ENCODE peak calls at places on chromosomes 1 and 21, in four cellular contexts. E is GM12878, N is K562, G is HepG2. A is an unnamed sample.

GRCh38 chr1:2617981-2618470 is 14.8 kb downstream of the MMEL1 start:
- DNase-seq in E (no peak), G (no peak), N (no peak), A (no peak)

GRCh38 chr1:98292994-98293393 is 368.5 kb upstream of the SNX7 start:
- DNase-seq in E (no peak), G (no peak), N (no peak), A (no peak)

GRCh38 chr1:167145965-167146364 is 52.1 kb downstream of the STYXL2 start:
- DNase-seq in E (no peak), N (no peak), G (no peak), A (no peak)

GRCh38 chr1:50354813-50355212 is 68.4 kb downstream of the DMRTA2 start:
- DNase-seq in E (no peak), G (no peak), N (no peak), A (no peak)

GRCh38 chr21:23026878-23027277 is 2028.7 kb downstream of the NCAM2 start:
- DNase-seq in N (no peak), G (no peak), E (no peak), A (no peak)

GRCh38 chr1:227793079-227793947 is 22.2 kb upstream of the PRSS38 start:
- DNase-seq in N (peak; percentile 6), G (no peak), E (no peak), A (peak; percentile 4)

GRCh38 chr21:34881894-34882371 is 167.2 kb downstream of the RUNX1 start:
- DNase-seq in E (no peak), G (no peak), N (no peak), A (no peak)

GRCh38 chr1:170623171-170623570 is 40.8 kb upstream of the PRRX1 start:
- DNase-seq in E (no peak), G (no peak), N (no peak), A (no peak)

GRCh38 chr1:167227934-167228378 is 7.3 kb downstream of the POU2F1 start:
- DNase-seq in E (no peak), N (peak; percentile 38), G (peak; percentile 35), A (no peak)

GRCh38 chr1:243917863-243918565 is 68.0 kb upstream of the AKT3 start:
- DNase-seq in G (no peak), E (no peak), N (no peak), A (no peak)

GRCh38 chr1:28139033-28139712 is 37.3 kb downstream of the PTAFR start:
- DNase-seq in E (no peak), N (peak; percentile 8), G (no peak), A (no peak)

GRCh38 chr1:47623174-47623940 is 185.5 kb downstream of the FOXD2 start:
- DNase-seq in N (no peak), G (no peak), E (no peak), A (no peak)

GRCh38 chr1:29875557-29876028 is 639.3 kb downstream of the PTPRU start:
- DNase-seq in N (no peak), E (no peak), G (no peak), A (no peak)

GRCh38 chr1:32388641-32389040 is 5.6 kb downstream of the BSDC1 start:
- DNase-seq in G (no peak), E (no peak), N (no peak), A (no peak)

GRCh38 chr1:41319106-41319755 is 42.0 kb upstream of the FOXO6 start:
- DNase-seq in G (no peak), E (no peak), N (no peak), A (no peak)
- TF ChIP-seq FOXM1 in G (no peak), E (no peak), N (no peak), A (no peak)

GRCh38 chr1:17914987-17915386 is 159.9 kb downstream of the ACTL8 start:
- DNase-seq in E (no peak), N (no peak), G (no peak), A (no peak)
- TF ChIP-seq BHLHE40 in E (no peak), N (no peak), G (no peak), A (no peak)

DNA sequence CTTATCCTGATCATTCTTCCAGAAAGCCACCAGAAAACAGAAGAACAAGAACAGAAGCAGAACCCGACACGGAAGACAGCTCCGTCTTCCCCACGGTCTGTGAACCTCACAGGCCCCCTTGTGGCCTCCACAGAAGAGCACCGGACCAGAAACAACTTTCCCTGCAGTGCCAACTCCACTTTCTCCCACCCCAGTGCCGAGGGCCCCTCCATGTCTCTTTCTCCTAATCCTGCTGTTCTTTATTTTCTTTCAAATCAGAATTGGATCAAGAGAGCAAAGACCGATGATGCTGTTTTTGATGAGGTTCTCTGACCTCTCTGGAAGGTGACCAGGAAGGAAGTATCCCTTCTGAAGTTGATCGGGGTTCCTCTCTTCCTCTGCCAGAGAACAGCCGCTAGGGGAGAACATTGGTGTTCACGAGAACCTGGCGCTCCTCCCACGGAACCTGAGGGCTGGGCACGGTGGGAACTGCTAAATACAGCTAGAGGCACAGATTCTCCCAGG is 58.9 kb upstream of the CTTNBP2NL start:
- DNase-seq in N (peak; percentile 67), E (no peak), G (peak; percentile 13), A (peak; percentile 62)
- TF ChIP-seq FOXM1 in N (no peak), E (no peak), G (no peak), A (no peak)

GRCh38 chr1:160577661-160578060 is 1.6 kb downstream of the CD84 start:
- DNase-seq in E (no peak), N (no peak), G (no peak), A (no peak)

GRCh38 chr1:160576430-160576829 is 2.9 kb downstream of the CD84 start:
- DNase-seq in E (no peak), G (no peak), N (no peak), A (no peak)

GRCh38 chr1:160576866-160577265 is 2.4 kb downstream of the CD84 start:
- DNase-seq in G (no peak), E (no peak), N (no peak), A (no peak)

GRCh38 chr1:160578175-160578693 is 1.1 kb downstream of the CD84 start:
- DNase-seq in E (no peak), N (no peak), G (no peak), A (no peak)

GRCh38 chr1:160575112-160575664 is 4.1 kb downstream of the CD84 start:
- DNase-seq in N (peak; percentile 30), E (no peak), G (no peak), A (no peak)
- TF ChIP-seq BHLHE40 in N (no peak), E (no peak), G (no peak), A (no peak)

GRCh38 chr1:232114985-232115384 is 488.4 kb downstream of the DISC1 start:
- DNase-seq in E (no peak), N (no peak), G (no peak), A (no peak)
- TF ChIP-seq FOXM1 in E (no peak), N (no peak), G (no peak), A (no peak)

DNA sequence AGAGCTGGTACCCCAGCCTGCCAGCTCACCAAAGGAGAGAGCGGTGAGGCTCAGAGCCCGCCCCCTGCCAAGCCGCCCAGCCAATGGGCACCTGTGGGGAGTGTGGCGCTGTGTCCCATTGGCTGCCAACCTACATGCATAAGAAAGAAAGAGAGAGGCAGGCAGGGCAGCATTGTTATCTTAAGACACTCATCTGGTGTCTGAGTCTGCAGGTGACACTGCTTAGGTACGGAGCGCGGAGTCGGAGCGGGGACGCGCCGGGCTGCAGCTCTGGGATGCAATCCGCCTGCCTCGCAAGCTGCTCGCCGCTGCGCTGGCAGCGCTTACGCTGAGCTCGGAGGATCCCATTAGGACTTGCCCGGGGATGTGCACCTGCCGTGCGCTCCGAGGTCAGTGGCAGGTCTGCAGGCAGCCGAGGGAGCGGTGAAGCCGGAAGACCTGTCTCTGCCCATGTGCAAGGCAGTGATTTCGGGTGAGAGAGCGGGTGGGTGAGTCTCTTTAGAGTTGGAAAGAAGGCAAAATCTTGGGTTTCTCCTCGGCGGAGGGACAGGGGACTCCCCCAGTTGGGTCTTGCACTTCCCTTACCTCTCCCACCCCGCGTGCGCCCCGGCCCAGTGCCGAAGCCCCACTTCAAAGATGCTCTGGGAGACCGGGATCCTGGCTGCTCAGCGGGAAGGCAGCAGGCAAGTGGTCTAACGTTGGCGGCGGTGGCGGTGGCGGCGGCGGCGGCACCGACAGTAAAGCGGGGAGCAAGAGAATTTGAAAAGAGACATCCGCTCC is at the start of gene BRINP2:
- DNase-seq in N (peak; percentile 8), E (no peak), G (no peak), A (peak; percentile 74)
- TF ChIP-seq BHLHE40 in N (no peak), E (no peak), G (no peak), A (no peak)

GRCh38 chr1:66752671-66753371 is 562 bp downstream of the DYNLT5 start:
- DNase-seq in E (no peak), G (no peak), N (no peak), A (no peak)
- TF ChIP-seq FOXM1 in E (no peak), G (no peak), N (no peak), A (no peak)

DNA sequence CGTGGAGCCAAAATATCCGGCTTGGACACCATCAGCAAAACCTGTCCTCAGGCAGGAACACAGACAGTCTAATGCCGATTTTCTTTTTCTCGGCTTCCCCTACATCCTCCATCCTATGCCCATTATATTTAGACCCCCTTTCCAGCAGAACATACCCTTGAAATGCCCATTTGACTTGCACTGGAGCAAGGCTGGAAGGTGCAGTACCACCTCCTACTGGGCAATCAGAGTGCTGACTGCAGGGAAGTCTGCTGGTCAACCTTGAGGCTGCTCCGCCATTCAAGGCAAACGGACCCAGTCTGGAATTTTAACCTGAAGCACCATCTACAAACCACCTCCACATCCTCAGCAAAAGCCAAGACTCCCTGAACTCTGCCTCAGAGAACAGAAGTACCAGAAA is 79.5 kb downstream of the TIAM1 start:
- DNase-seq in E (no peak), N (no peak), G (no peak), A (no peak)
- TF ChIP-seq BHLHE40 in E (no peak), N (no peak), G (no peak), A (no peak)

DNA sequence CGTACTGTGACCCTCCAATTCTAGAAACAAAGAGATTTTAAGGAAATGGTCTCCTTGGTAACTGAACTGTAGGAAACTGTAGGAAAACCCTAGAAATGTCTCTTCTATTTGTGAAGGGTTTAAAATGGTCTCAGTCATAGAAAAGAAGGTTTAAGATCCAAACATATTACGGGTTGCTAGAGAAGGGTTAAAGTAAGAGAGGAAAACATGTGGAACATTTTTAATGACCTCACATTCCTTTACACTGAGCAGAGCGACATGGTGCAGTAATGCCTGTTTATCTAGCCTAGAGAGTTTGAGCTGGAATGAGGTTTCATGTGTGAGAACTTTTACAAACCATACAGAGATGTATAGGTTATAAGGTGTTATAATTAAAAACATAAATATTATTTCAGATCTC is 36.9 kb upstream of the C1orf105 start:
- DNase-seq in E (no peak), N (no peak), G (no peak), A (no peak)
- TF ChIP-seq FOXM1 in E (no peak), N (no peak), G (no peak), A (no peak)

GRCh38 chr21:41953831-41954653 is at the start of gene C2CD2:
- DNase-seq in E (no peak), G (peak; percentile 55), N (peak; percentile 99), A (no peak)
- TF ChIP-seq BHLHE40 in E (peak; percentile 75), G (peak; percentile 32), N (peak; percentile 78), A (no peak)

A was measured in HEK293T.